ENCODE peak calls at places on chromosomes 3 and 15, in eight cellular contexts. V is kidney epithelial cell, A is transverse colon, M is cardiac muscle cell, X is GM13977, O is foreskin fibroblast, T is GM23338, S is adrenal gland. Y is an unnamed sample.

GRCh38 chr15:40477703-40478269 is 7.0 kb downstream of the CHST14 start:
- DNase-seq in A (no peak), M (peak), S (no peak), X (no peak), O (no peak), T (no peak), V (no peak), Y (no peak)

GRCh38 chr3:14152963-14153355 is 25.4 kb downstream of the XPC start:
- DNase-seq in X (no peak), A (no peak), M (no peak), T (no peak), O (no peak), V (no peak), S (no peak), Y (no peak)

GRCh38 chr15:48459571-48460461 is 128.6 kb downstream of the DUT start:
- DNase-seq in X (no peak), V (no peak), T (no peak), M (no peak), O (peak), A (no peak), S (no peak), Y (peak)

GRCh38 chr3:129054605-129055104 is 5.9 kb upstream of the GP9 start:
- DNase-seq in A (no peak), X (no peak), S (no peak), O (no peak), V (no peak), T (no peak), M (no peak), Y (no peak)

GRCh38 chr3:131072099-131072559 is 45.5 kb downstream of the NEK11 start:
- DNase-seq in T (no peak), S (no peak), X (no peak), M (no peak), V (no peak), O (peak), A (no peak), Y (no peak)

GRCh38 chr3:116037954-116038911 is 407.1 kb downstream of the LSAMP start:
- DNase-seq in O (no peak), A (no peak), X (peak), S (no peak), T (no peak), M (peak), V (no peak), Y (no peak)

GRCh38 chr15:84391191-84391590 is 155.6 kb downstream of the GOLGA6L4 start:
- DNase-seq in S (no peak), M (no peak), X (no peak), V (no peak), O (no peak), T (no peak), A (no peak), Y (no peak)

GRCh38 chr3:112744825-112745566 is 101.7 kb downstream of the CD200R1L start:
- DNase-seq in T (no peak), S (no peak), O (no peak), X (no peak), V (no peak), M (no peak), A (no peak), Y (peak)

GRCh38 chr3:160678447-160678846 is 1.5 kb downstream of the ARL14 start:
- DNase-seq in V (no peak), X (no peak), T (no peak), M (no peak), A (peak), S (no peak), O (no peak), Y (no peak)

GRCh38 chr3:139561959-139562676 is 22.6 kb upstream of the RBP1 start:
- DNase-seq in M (peak), X (peak), T (peak), S (peak), A (peak), V (no peak), O (no peak), Y (no peak)

GRCh38 chr15:89227425-89227824 is 6.0 kb upstream of the RLBP1 start:
- DNase-seq in S (no peak), M (no peak), V (no peak), X (no peak), O (no peak), T (no peak), A (no peak), Y (no peak)

GRCh38 chr3:4633078-4634004 is 140.2 kb downstream of the ITPR1 start:
- DNase-seq in X (peak), A (no peak), V (peak), O (peak), M (peak), S (no peak), T (peak), Y (peak)

GRCh38 chr3:195583831-195584542 is at the start of gene APOD:
- DNase-seq in M (no peak), T (no peak), O (peak), V (no peak), S (no peak), X (no peak), A (peak), Y (peak)

GRCh38 chr15:96896766-96897165 is 566.3 kb downstream of the NR2F2 start:
- DNase-seq in O (no peak), T (no peak), V (no peak), M (no peak), X (no peak), S (no peak), A (no peak), Y (no peak)

GRCh38 chr15:43943511-43943910 is 116.7 kb downstream of the WDR76 start:
- DNase-seq in O (peak), M (no peak), T (no peak), V (no peak), X (no peak), S (no peak), A (no peak), Y (peak)

GRCh38 chr3:187925326-187925725 is 180.1 kb upstream of the BCL6 start:
- DNase-seq in O (no peak), A (no peak), X (no peak), T (no peak), M (no peak), V (no peak), S (no peak), Y (no peak)

GRCh38 chr15:26620528-26620927 is 152.3 kb downstream of the GABRB3 start:
- DNase-seq in A (no peak), O (no peak), S (no peak), T (peak), V (no peak), X (no peak), M (no peak), Y (no peak)

GRCh38 chr15:42111924-42112323 is 17.6 kb upstream of the PLA2G4D start:
- DNase-seq in T (no peak), A (no peak), V (no peak), S (no peak), M (no peak), O (no peak), X (no peak), Y (no peak)

GRCh38 chr3:101823525-101823924 is 25.8 kb upstream of the NFKBIZ start:
- DNase-seq in X (no peak), S (peak), O (no peak), M (no peak), V (no peak), A (no peak), T (no peak), Y (no peak)

GRCh38 chr3:122982202-122983185 is 45.1 kb downstream of the SEMA5B start:
- DNase-seq in M (peak), X (no peak), T (peak), A (no peak), V (no peak), S (no peak), O (no peak), Y (no peak)

GRCh38 chr3:106333911-106334618 is 465.3 kb upstream of the CBLB start:
- DNase-seq in T (no peak), X (no peak), S (no peak), V (peak), M (no peak), A (no peak), O (no peak), Y (no peak)

GRCh38 chr3:4821975-4822374 is 157.3 kb upstream of the BHLHE40 start:
- DNase-seq in T (no peak), O (no peak), S (no peak), V (no peak), A (peak), X (no peak), M (no peak), Y (no peak)

GRCh38 chr15:38991701-38992100 is 427.1 kb upstream of the RASGRP1 start:
- DNase-seq in M (peak), A (no peak), T (no peak), X (no peak), O (no peak), S (no peak), V (no peak), Y (no peak)

GRCh38 chr3:14042680-14043079 is 82.0 kb downstream of the CHCHD4 start:
- DNase-seq in M (no peak), S (no peak), T (no peak), A (no peak), X (no peak), V (no peak), O (peak), Y (no peak)

GRCh38 chr3:140521751-140522445 is 156.0 kb upstream of the TRIM42 start:
- DNase-seq in M (no peak), A (no peak), O (no peak), S (no peak), T (peak), X (no peak), V (no peak), Y (no peak)

GRCh38 chr3:144840866-144841265 is 869.2 kb downstream of the DIPK2A start:
- DNase-seq in M (no peak), V (no peak), S (no peak), O (no peak), X (no peak), T (no peak), A (no peak), Y (no peak)

DNA sequence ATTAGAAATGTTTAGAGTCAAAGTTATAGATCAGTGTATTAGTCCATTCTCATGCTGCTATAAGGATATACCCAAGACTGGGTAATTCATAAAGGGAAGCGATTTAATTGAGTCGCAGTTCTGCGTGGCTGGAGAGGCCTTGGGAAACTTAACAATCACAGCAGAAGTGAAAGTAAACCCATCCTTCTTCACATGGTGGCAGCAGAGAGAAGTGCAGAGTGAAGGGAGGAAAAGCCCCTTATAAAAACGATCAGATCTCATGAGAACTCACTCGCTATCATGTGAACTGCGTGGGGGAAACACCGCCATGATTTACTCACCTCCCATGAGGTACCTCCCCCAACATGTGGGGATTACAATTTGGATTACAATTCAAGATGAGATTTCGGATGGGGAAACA is 871.5 kb downstream of the DIPK2A start:
- DNase-seq in M (no peak), S (no peak), V (no peak), T (peak), O (no peak), X (no peak), A (no peak), Y (no peak)
- TF ChIP-seq CTCF in M (no peak), S (peak), V (peak), T (peak), O (peak), X (no peak), A (no peak), Y (peak)

DNA sequence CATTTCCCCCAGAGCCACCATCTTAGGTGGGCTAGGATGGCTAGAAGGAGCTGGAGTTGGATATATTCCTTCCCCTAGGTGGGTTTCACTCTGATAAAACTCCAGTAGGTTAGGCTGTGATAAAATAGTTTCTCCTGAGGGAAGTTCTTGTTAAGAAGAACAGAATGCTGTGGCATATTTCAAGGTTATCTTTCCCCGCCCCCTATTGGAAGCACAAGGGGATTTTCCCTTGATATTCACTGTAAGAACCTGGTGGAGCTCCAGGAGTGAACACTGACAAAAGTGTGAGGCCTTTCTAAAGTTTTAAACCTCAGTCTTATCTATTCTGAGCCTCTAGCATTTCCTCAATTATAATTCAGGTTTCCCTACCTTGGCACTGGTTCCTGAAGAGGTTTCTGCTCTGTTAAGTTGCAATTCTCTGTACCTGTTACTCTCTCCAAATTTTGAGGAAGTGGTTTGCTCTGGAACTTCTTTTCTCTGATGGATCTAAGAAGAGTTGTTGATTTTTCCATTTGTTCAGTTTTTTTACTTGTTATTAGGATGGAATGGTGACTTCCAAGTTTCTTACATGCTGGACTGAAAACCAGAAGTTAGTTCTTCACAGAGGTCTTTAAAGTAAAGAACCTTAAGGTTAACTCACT is 113.5 kb downstream of the GMPS start:
- DNase-seq in S (no peak), O (no peak), A (no peak), M (peak), V (no peak), T (peak), X (no peak), Y (no peak)
- TF ChIP-seq CTCF in S (no peak), O (peak), A (no peak), M (no peak), V (no peak), T (peak), X (no peak), Y (no peak)

DNA sequence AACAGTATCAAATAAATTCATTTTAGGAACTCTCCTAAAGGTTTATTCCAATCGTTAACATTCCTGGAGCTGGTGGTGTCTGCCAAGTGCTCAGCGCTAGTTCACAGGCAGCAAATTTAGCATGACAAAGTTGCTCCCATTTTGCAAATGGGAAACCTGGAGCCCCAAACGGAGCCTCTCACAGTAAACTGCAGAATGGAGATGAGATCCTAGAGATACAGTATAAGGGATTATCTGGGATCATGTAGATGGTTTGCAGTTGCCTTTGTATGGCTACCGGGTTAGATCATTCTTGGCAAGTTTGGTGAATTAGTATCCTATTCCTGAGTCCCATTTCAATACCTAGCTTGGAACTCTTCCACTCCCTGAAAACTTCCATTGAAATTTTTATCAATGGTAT is 173.7 kb downstream of the CDIN1 start:
- DNase-seq in M (no peak), O (no peak), X (no peak), S (no peak), V (no peak), T (peak), A (no peak), Y (no peak)
- TF ChIP-seq CTCF in M (no peak), O (no peak), X (no peak), S (no peak), V (no peak), T (no peak), A (no peak), Y (no peak)

GRCh38 chr3:114874447-114874846 is 272.6 kb downstream of the ZBTB20 start:
- DNase-seq in O (no peak), T (no peak), X (no peak), S (peak), A (no peak), V (no peak), M (no peak), Y (no peak)

GRCh38 chr3:114867828-114868498 is 279.1 kb downstream of the ZBTB20 start:
- DNase-seq in M (no peak), V (no peak), X (no peak), O (no peak), T (no peak), S (no peak), A (no peak), Y (no peak)

GRCh38 chr3:114873590-114873989 is 273.5 kb downstream of the ZBTB20 start:
- DNase-seq in V (no peak), A (no peak), X (no peak), O (no peak), T (no peak), S (no peak), M (no peak), Y (no peak)

GRCh38 chr3:114872056-114872455 is 275.0 kb downstream of the ZBTB20 start:
- DNase-seq in S (no peak), M (no peak), T (no peak), V (no peak), X (no peak), O (no peak), A (no peak), Y (no peak)

GRCh38 chr3:114872588-114872987 is 274.5 kb downstream of the ZBTB20 start:
- DNase-seq in V (no peak), A (no peak), X (no peak), S (no peak), O (no peak), T (no peak), M (no peak), Y (no peak)
- TF ChIP-seq CTCF in V (no peak), A (no peak), X (no peak), S (no peak), O (no peak), T (no peak), M (no peak), Y (no peak)

Y was measured in AG09319.